ENCODE peak calls at places on chromosomes 6 and 20, in five cellular contexts. L is testis, U is mucosa of descending colon, X is prostate gland, A is dorsolateral prefrontal cortex. N is an unnamed sample.

GRCh38 chr6:34189806-34190503 is 44.1 kb upstream of the GRM4 start:
- DNase-seq in L (no peak), U (no peak), X (no peak), A (peak), N (no peak)

GRCh38 chr6:13012271-13012670 is 295.7 kb downstream of the PHACTR1 start:
- DNase-seq in L (no peak), U (no peak), X (no peak), A (no peak), N (peak)

GRCh38 chr6:109816452-109817374 is 125.6 kb downstream of the FIG4 start:
- DNase-seq in L (no peak), U (no peak), X (peak), A (no peak), N (peak)

GRCh38 chr6:138662474-138662873 is 111.1 kb upstream of the CCDC28A start:
- DNase-seq in L (no peak), U (no peak), X (no peak), A (no peak), N (peak)

GRCh38 chr6:30670760-30671527 is 1.9 kb downstream of the DHX16 start:
- DNase-seq in L (no peak), U (no peak), X (no peak), A (no peak), N (no peak)

GRCh38 chr6:39273394-39273793 is 40.8 kb downstream of the KCNK17 start:
- DNase-seq in L (no peak), U (no peak), X (no peak), A (no peak), N (no peak)

GRCh38 chr6:7146079-7146828 is 38.5 kb downstream of the RREB1 start:
- DNase-seq in L (peak), U (peak), X (peak), A (no peak), N (peak)

GRCh38 chr6:34315780-34316179 is 67.0 kb upstream of the SMIM29 start:
- DNase-seq in L (no peak), U (no peak), X (no peak), A (no peak), N (no peak)

GRCh38 chr6:50007821-50008220 is 14.0 kb downstream of the DEFB110 start:
- DNase-seq in L (no peak), U (no peak), X (no peak), A (no peak), N (no peak)

GRCh38 chr6:148869589-148869988 is 122.8 kb downstream of the UST start:
- DNase-seq in L (no peak), U (no peak), X (no peak), A (no peak), N (no peak)

GRCh38 chr6:42978487-42978792 is 541 bp downstream of the PEX6 start:
- DNase-seq in L (peak), U (peak), X (no peak), A (no peak), N (no peak)

GRCh38 chr20:38962898-38963484 is 847 bp downstream of the DHX35 start:
- DNase-seq in L (no peak), U (no peak), X (no peak), A (no peak), N (no peak)

GRCh38 chr20:23033918-23034317 is 1.2 kb upstream of the SSTR4 start:
- DNase-seq in L (no peak), U (no peak), X (no peak), A (no peak), N (no peak)

GRCh38 chr6:144519429-144519828 is 234.3 kb downstream of the UTRN start:
- DNase-seq in L (no peak), U (no peak), X (no peak), A (no peak), N (no peak)

GRCh38 chr20:61753196-61753942 is 312.3 kb downstream of the TAF4 start:
- DNase-seq in L (no peak), U (no peak), X (no peak), A (no peak), N (no peak)

GRCh38 chr6:14274552-14275492 is 157.2 kb downstream of the CD83 start:
- DNase-seq in L (no peak), U (no peak), X (peak), A (no peak), N (peak)

GRCh38 chr20:361562-361961 is 14.7 kb downstream of the NRSN2 start:
- DNase-seq in L (no peak), U (no peak), X (no peak), A (no peak), N (no peak)

GRCh38 chr20:35010405-35011192 is 54.9 kb downstream of the MYH7B start:
- DNase-seq in L (peak), U (no peak), X (no peak), A (peak), N (no peak)

GRCh38 chr6:2840794-2841061 is 935 bp downstream of the SERPINB1 start:
- DNase-seq in L (no peak), U (peak), X (no peak), A (no peak), N (no peak)
- H3K4me3 ChIP-seq in L (peak), U (peak), X (peak), A (peak), N (no peak)

GRCh38 chr6:106161893-106162292 is 75.8 kb downstream of the PRDM1 start:
- DNase-seq in L (no peak), U (no peak), X (no peak), A (no peak), N (no peak)

GRCh38 chr6:106163966-106164877 is 78.1 kb downstream of the PRDM1 start:
- DNase-seq in L (peak), U (peak), X (no peak), A (no peak), N (no peak)

GRCh38 chr6:106162926-106163325 is 76.8 kb downstream of the PRDM1 start:
- DNase-seq in L (no peak), U (no peak), X (no peak), A (no peak), N (no peak)

GRCh38 chr6:106161475-106161874 is 75.3 kb downstream of the PRDM1 start:
- DNase-seq in L (no peak), U (no peak), X (no peak), A (no peak), N (no peak)

DNA sequence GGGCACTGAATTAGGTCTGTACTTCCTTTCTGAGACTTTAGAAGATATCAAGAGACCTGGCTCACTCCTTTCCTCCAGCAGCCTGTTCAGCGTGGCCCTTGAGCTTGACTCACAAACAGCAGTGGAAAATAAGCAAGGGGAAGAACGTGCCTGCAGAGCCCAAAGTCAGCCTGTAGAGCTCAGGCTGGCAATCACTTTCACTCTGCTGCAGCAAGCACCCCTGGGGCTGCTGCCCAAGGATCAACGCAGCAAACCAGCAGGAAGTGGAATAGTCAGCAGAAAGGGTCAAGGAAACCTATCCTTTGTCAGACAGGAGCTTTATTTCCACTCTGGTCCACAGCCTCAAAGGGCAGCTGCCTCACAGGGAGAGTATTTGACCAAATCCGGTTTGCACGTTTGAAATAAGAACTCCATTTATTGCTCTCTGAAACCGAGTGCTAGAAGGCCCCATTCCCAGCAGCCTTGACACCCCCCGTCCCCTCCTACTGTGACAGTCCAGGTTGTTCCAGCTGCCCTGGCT is 77.4 kb downstream of the PRDM1 start:
- DNase-seq in L (peak), U (peak), X (no peak), A (no peak), N (no peak)
- TF ChIP-seq CTCF in L (no peak), U (no peak), X (no peak), A (no peak), N (no peak)

GRCh38 chr6:28446818-28447511 is 3.7 kb upstream of the ZSCAN23 start:
- DNase-seq in L (peak), U (no peak), X (no peak), A (no peak), N (no peak)
- H3K4me3 ChIP-seq in L (peak), U (no peak), X (no peak), A (peak), N (no peak)

GRCh38 chr6:122790740-122791679 is 2.0 kb downstream of the SMPDL3A start:
- DNase-seq in L (no peak), U (no peak), X (no peak), A (no peak), N (no peak)

GRCh38 chr6:122789862-122790739 is 1.0 kb downstream of the SMPDL3A start:
- DNase-seq in L (no peak), U (no peak), X (peak), A (peak), N (no peak)

GRCh38 chr6:122788663-122789062 is 395 bp upstream of the SMPDL3A start:
- DNase-seq in L (no peak), U (no peak), X (no peak), A (no peak), N (no peak)

GRCh38 chr6:122788208-122788607 is 850 bp upstream of the SMPDL3A start:
- DNase-seq in L (no peak), U (no peak), X (no peak), A (no peak), N (no peak)

DNA sequence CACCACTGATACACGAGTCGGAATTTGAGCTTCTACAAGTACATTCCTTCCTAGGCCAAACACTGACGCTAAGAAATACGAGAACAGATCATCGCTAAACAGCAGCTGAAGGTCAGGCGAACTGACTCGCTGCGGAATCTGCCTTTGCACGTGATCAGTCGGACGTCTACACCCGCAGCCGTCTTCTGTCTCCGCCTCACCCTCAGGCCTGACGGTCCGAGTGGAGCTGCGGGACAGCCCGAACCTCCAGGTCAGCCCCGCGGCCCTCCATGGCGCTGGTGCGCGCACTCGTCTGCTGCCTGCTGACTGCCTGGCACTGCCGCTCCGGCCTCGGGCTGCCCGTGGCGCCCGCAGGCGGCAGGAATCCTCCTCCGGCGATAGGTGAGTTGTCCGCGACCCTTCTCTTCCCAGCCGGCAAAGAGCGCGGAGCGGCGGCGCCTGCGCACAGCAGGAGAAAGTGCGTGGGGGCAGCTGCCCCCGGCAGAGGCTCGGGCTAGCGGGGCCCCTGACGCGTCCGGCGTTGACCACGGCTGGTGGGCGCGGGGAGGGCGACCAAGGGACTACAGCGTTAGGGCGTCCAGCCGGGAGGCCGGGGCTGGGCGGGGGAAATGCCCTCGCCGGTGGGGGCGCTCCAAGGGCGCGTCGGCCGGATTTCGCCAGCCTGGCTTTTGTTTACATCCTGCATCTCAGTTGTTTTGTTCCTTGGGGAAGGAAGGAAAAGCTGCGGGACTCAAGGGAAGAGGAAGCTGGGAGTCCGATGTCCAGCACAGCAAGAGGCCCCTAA is at the start of gene SMPDL3A:
- DNase-seq in L (peak), U (peak), X (peak), A (peak), N (no peak)
- TF ChIP-seq CTCF in L (peak), U (peak), X (peak), A (peak), N (peak)

DNA sequence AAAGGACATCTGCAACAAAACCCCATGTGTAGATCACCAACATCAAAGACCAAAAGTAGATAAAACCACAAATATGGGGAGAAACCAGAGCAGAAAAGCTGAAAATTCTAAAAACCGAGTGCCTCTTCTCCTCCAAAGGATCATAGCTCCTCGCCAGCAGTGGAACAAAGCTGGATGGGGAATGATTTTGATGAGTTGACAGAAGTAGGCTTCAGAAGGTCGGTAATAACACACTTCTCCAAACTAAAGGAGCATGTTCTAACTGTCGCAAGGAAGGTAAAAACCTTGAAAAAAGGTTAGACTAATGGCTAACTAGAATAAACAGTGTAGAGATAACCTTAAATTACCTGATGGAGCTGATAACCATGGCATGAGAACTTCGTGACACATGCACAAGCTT is 109.9 kb upstream of the SYNCRIP start:
- DNase-seq in L (no peak), U (no peak), X (no peak), A (no peak), N (no peak)
- H3K4me3 ChIP-seq in L (no peak), U (no peak), X (no peak), A (no peak), N (no peak)

DNA sequence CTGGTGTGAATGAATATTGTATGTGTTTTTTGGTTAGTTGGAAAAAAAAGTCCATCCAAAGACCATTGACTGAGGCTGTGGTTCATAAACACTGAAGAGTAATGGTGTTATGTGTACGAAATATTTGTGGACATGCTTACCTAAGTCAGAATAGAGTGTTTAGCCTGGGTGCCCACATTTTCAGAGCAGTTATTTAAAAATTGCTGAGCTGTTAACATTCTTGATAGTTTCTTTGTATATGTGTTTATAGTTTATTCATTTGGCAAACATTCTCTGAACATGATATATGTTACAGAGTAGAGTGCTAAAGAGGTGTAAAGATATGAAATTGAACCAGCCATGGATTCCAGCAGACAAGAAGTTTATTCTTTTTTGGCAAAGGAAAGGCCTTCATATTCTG is 20.6 kb downstream of the CDKAL1 start:
- DNase-seq in L (no peak), U (no peak), X (no peak), A (no peak), N (no peak)
- TF ChIP-seq CTCF in L (no peak), U (no peak), X (no peak), A (no peak), N (no peak)

GRCh38 chr6:3259491-3259958 is 778 bp downstream of the PSMG4 start:
- DNase-seq in L (peak), U (peak), X (no peak), A (no peak), N (no peak)

GRCh38 chr6:3261518-3261820 is 2.7 kb downstream of the PSMG4 start:
- DNase-seq in L (no peak), U (peak), X (no peak), A (no peak), N (no peak)

GRCh38 chr6:3258720-3259490 is at the start of gene PSMG4:
- DNase-seq in L (peak), U (peak), X (peak), A (peak), N (peak)

GRCh38 chr6:3260772-3261517 is 2.2 kb downstream of the PSMG4 start:
- DNase-seq in L (no peak), U (no peak), X (no peak), A (no peak), N (no peak)

DNA sequence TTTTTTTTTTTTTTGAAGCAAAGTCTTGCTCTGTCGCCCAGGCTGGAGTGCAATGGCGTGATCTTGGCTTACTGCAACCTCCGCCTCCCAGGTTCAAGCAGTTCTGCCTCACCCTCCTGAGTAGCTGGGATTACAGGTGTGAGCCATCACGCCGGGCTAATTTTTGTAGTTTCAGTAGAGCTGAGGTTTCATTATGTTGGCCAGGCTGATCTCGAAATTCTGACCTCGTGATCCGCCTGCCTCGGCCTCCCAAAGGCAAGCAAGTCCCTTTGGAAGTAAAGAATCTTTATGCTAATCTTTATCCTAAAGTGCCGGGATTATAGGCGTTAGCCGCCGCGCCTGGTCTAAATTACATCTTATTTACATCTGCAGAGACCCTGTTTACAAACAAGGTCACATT is 1.5 kb downstream of the PSMG4 start:
- DNase-seq in L (no peak), U (no peak), X (no peak), A (no peak), N (no peak)
- H3K4me3 ChIP-seq in L (no peak), U (no peak), X (no peak), A (no peak), N (peak)

DNA sequence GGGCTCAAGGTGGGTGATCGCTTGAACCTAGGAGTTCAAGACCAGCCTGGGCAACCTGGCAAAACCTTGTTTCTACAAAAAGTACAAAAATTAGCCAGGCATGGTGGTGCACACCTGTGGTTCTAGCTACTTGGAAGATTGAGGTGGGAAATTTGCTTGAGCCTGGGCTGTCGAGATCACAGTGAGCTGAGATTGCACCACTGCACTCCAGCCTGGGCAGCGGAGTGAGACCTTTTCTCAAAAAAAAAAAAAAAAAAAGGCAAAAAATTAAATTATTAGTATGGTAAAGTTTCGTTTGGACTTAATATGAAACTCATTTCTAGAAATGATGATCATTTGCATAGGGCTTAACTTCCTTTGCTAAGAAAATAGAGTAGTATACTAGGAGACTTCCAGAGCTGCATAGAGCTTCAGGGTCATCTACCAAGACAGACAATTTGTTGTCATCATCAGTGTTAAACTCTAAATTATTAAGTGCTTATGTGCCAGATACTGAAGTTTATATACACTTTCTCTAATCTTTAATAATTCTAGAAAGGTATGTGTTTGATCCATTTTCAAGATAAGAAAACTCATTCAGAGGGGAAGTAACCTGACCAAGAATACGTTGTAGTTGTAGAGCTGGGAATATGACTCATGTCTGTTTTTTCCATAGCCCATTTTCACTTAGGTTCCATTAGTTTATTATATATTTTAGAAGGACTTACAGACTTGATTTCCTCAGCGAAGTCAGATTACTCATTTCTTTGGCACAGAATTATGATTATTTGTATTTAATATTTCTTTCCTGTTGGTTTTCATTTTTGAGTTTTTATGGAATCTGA is 84.5 kb downstream of the SLC16A10 start:
- DNase-seq in L (no peak), U (no peak), X (no peak), A (no peak), N (no peak)
- TF ChIP-seq CTCF in L (no peak), U (no peak), X (no peak), A (no peak), N (no peak)

GRCh38 chr6:166957805-166958076 is 1.4 kb upstream of the RNASET2 start:
- DNase-seq in L (no peak), U (no peak), X (no peak), A (no peak), N (no peak)
- H3K4me3 ChIP-seq in L (no peak), U (no peak), X (no peak), A (peak), N (no peak)

GRCh38 chr6:90294989-90295853 is 1.4 kb downstream of the BACH2 start:
- DNase-seq in L (peak), U (peak), X (peak), A (peak), N (no peak)
- TF ChIP-seq CTCF in L (no peak), U (no peak), X (peak), A (peak), N (no peak)

N was measured in LNCaP clone FGC.